ENCODE peak calls at places on chromosomes 7 and 10, in nine cellular contexts. One of them, this sample, is unnamed.

GRCh38 chr7:56199639-56200038 is 83.4 kb upstream of the NUPR2 start:
- DNase-seq in hepatocyte: no peak
- DNase-seq in fibroblast of the aortic adventitia: peak
- DNase-seq in HL-60: no peak
- DNase-seq in PC-3: no peak
- DNase-seq in gastrocnemius medialis: no peak
- DNase-seq in cardiac muscle cell: no peak
- DNase-seq in OCI-LY7: no peak
- DNase-seq in AG04450: no peak
- DNase-seq in this sample: no peak

GRCh38 chr10:105793071-105793470 is 1152.0 kb downstream of the SORCS3 start:
- DNase-seq in AG04450: no peak
- DNase-seq in PC-3: peak
- DNase-seq in fibroblast of the aortic adventitia: no peak
- DNase-seq in HL-60: no peak
- DNase-seq in cardiac muscle cell: no peak
- DNase-seq in OCI-LY7: no peak
- DNase-seq in hepatocyte: no peak
- DNase-seq in gastrocnemius medialis: no peak
- DNase-seq in this sample: no peak

GRCh38 chr7:53656881-53657280 is 621.4 kb downstream of the POM121L12 start:
- DNase-seq in AG04450: no peak
- DNase-seq in HL-60: no peak
- DNase-seq in PC-3: peak
- DNase-seq in gastrocnemius medialis: no peak
- DNase-seq in cardiac muscle cell: peak
- DNase-seq in OCI-LY7: no peak
- DNase-seq in hepatocyte: no peak
- DNase-seq in fibroblast of the aortic adventitia: no peak
- DNase-seq in this sample: no peak

GRCh38 chr10:116597543-116597942 is 6.8 kb downstream of the PNLIPRP1 start:
- DNase-seq in fibroblast of the aortic adventitia: no peak
- DNase-seq in cardiac muscle cell: no peak
- DNase-seq in hepatocyte: no peak
- DNase-seq in HL-60: no peak
- DNase-seq in PC-3: no peak
- DNase-seq in OCI-LY7: no peak
- DNase-seq in gastrocnemius medialis: no peak
- DNase-seq in AG04450: no peak
- DNase-seq in this sample: no peak

GRCh38 chr10:102113261-102113955 is 6.8 kb downstream of the LDB1 start:
- DNase-seq in gastrocnemius medialis: no peak
- DNase-seq in AG04450: no peak
- DNase-seq in PC-3: no peak
- DNase-seq in HL-60: no peak
- DNase-seq in OCI-LY7: no peak
- DNase-seq in hepatocyte: no peak
- DNase-seq in cardiac muscle cell: no peak
- DNase-seq in fibroblast of the aortic adventitia: no peak
- DNase-seq in this sample: no peak

GRCh38 chr10:27537812-27538211 is 33.7 kb downstream of the RAB18 start:
- DNase-seq in HL-60: no peak
- DNase-seq in OCI-LY7: no peak
- DNase-seq in gastrocnemius medialis: no peak
- DNase-seq in cardiac muscle cell: no peak
- DNase-seq in fibroblast of the aortic adventitia: no peak
- DNase-seq in hepatocyte: no peak
- DNase-seq in AG04450: no peak
- DNase-seq in PC-3: no peak
- DNase-seq in this sample: no peak

GRCh38 chr7:55145606-55146005 is 126.8 kb downstream of the EGFR start:
- DNase-seq in PC-3: no peak
- DNase-seq in cardiac muscle cell: no peak
- DNase-seq in HL-60: no peak
- DNase-seq in hepatocyte: no peak
- DNase-seq in AG04450: no peak
- DNase-seq in fibroblast of the aortic adventitia: no peak
- DNase-seq in gastrocnemius medialis: no peak
- DNase-seq in OCI-LY7: no peak
- DNase-seq in this sample: no peak

GRCh38 chr7:31315758-31316157 is 24.8 kb downstream of the NEUROD6 start:
- DNase-seq in hepatocyte: no peak
- DNase-seq in gastrocnemius medialis: no peak
- DNase-seq in HL-60: no peak
- DNase-seq in fibroblast of the aortic adventitia: no peak
- DNase-seq in cardiac muscle cell: no peak
- DNase-seq in OCI-LY7: no peak
- DNase-seq in PC-3: no peak
- DNase-seq in AG04450: no peak
- DNase-seq in this sample: no peak

GRCh38 chr10:124734311-124735166 is 9.6 kb downstream of the FAM53B start:
- DNase-seq in fibroblast of the aortic adventitia: no peak
- DNase-seq in cardiac muscle cell: no peak
- DNase-seq in hepatocyte: peak
- DNase-seq in PC-3: no peak
- DNase-seq in HL-60: no peak
- DNase-seq in gastrocnemius medialis: no peak
- DNase-seq in OCI-LY7: no peak
- DNase-seq in AG04450: no peak
- DNase-seq in this sample: no peak

GRCh38 chr10:46106410-46107255 is 60.6 kb upstream of the MSMB start:
- DNase-seq in hepatocyte: peak
- DNase-seq in PC-3: peak
- DNase-seq in cardiac muscle cell: peak
- DNase-seq in OCI-LY7: no peak
- DNase-seq in gastrocnemius medialis: no peak
- DNase-seq in AG04450: no peak
- DNase-seq in HL-60: peak
- DNase-seq in fibroblast of the aortic adventitia: peak
- DNase-seq in this sample: peak

GRCh38 chr10:7399533-7399932 is 11.3 kb downstream of the SFMBT2 start:
- DNase-seq in gastrocnemius medialis: no peak
- DNase-seq in HL-60: no peak
- DNase-seq in fibroblast of the aortic adventitia: no peak
- DNase-seq in AG04450: no peak
- DNase-seq in cardiac muscle cell: no peak
- DNase-seq in PC-3: no peak
- DNase-seq in hepatocyte: no peak
- DNase-seq in OCI-LY7: no peak
- DNase-seq in this sample: no peak

DNA sequence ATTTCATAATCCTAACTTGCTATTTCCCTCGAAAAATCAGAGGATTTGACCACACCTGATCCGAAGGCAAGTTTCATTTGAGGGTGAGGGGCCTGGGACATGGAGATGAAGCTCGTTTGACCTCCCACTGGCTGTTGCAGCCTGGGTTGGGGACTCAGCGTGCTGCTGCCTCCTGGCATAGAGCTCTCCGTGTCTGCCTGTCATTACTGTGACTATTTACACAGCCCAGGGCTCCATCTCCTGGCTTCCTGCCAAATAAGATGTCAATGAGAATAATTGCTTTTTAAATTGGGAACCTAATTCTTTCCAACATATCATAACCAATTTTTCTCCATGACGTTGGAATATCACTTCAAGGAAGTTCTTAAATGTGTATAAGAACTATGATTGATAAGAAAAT is 139.3 kb upstream of the COBL start:
- DNase-seq in gastrocnemius medialis: no peak
- DNase-seq in hepatocyte: no peak
- DNase-seq in fibroblast of the aortic adventitia: no peak
- DNase-seq in AG04450: no peak
- DNase-seq in cardiac muscle cell: peak
- DNase-seq in OCI-LY7: no peak
- DNase-seq in PC-3: no peak
- DNase-seq in HL-60: no peak
- DNase-seq in this sample: no peak
- TF ChIP-seq CTCF in gastrocnemius medialis: no peak
- TF ChIP-seq CTCF in hepatocyte: no peak
- TF ChIP-seq CTCF in fibroblast of the aortic adventitia: no peak
- TF ChIP-seq CTCF in AG04450: no peak
- TF ChIP-seq CTCF in cardiac muscle cell: no peak
- TF ChIP-seq CTCF in OCI-LY7: no peak
- TF ChIP-seq CTCF in PC-3: no peak
- TF ChIP-seq CTCF in HL-60: no peak
- TF ChIP-seq CTCF in this sample: no peak

GRCh38 chr7:15317215-15317614 is 244.6 kb downstream of the AGMO start:
- DNase-seq in AG04450: no peak
- DNase-seq in cardiac muscle cell: no peak
- DNase-seq in OCI-LY7: no peak
- DNase-seq in PC-3: no peak
- DNase-seq in HL-60: no peak
- DNase-seq in hepatocyte: no peak
- DNase-seq in fibroblast of the aortic adventitia: no peak
- DNase-seq in gastrocnemius medialis: no peak
- DNase-seq in this sample: no peak

GRCh38 chr7:15313361-15313760 is 248.5 kb downstream of the AGMO start:
- DNase-seq in hepatocyte: no peak
- DNase-seq in AG04450: no peak
- DNase-seq in cardiac muscle cell: no peak
- DNase-seq in OCI-LY7: no peak
- DNase-seq in HL-60: no peak
- DNase-seq in gastrocnemius medialis: no peak
- DNase-seq in PC-3: no peak
- DNase-seq in fibroblast of the aortic adventitia: peak
- DNase-seq in this sample: no peak

GRCh38 chr7:15309891-15310290 is 251.9 kb downstream of the AGMO start:
- DNase-seq in OCI-LY7: no peak
- DNase-seq in HL-60: no peak
- DNase-seq in PC-3: peak
- DNase-seq in AG04450: no peak
- DNase-seq in gastrocnemius medialis: no peak
- DNase-seq in cardiac muscle cell: no peak
- DNase-seq in fibroblast of the aortic adventitia: peak
- DNase-seq in hepatocyte: no peak
- DNase-seq in this sample: no peak

GRCh38 chr7:15314922-15315321 is 246.9 kb downstream of the AGMO start:
- DNase-seq in AG04450: no peak
- DNase-seq in HL-60: no peak
- DNase-seq in fibroblast of the aortic adventitia: no peak
- DNase-seq in OCI-LY7: no peak
- DNase-seq in PC-3: no peak
- DNase-seq in cardiac muscle cell: no peak
- DNase-seq in gastrocnemius medialis: no peak
- DNase-seq in hepatocyte: no peak
- DNase-seq in this sample: no peak

GRCh38 chr7:15315678-15316077 is 246.1 kb downstream of the AGMO start:
- DNase-seq in fibroblast of the aortic adventitia: no peak
- DNase-seq in HL-60: no peak
- DNase-seq in AG04450: no peak
- DNase-seq in hepatocyte: no peak
- DNase-seq in cardiac muscle cell: no peak
- DNase-seq in PC-3: no peak
- DNase-seq in OCI-LY7: no peak
- DNase-seq in gastrocnemius medialis: no peak
- DNase-seq in this sample: no peak
- H3K4me3 ChIP-seq in fibroblast of the aortic adventitia: no peak
- H3K4me3 ChIP-seq in HL-60: no peak
- H3K4me3 ChIP-seq in AG04450: no peak
- H3K4me3 ChIP-seq in hepatocyte: no peak
- H3K4me3 ChIP-seq in cardiac muscle cell: no peak
- H3K4me3 ChIP-seq in PC-3: no peak
- H3K4me3 ChIP-seq in OCI-LY7: no peak
- H3K4me3 ChIP-seq in gastrocnemius medialis: no peak
- H3K4me3 ChIP-seq in this sample: no peak

DNA sequence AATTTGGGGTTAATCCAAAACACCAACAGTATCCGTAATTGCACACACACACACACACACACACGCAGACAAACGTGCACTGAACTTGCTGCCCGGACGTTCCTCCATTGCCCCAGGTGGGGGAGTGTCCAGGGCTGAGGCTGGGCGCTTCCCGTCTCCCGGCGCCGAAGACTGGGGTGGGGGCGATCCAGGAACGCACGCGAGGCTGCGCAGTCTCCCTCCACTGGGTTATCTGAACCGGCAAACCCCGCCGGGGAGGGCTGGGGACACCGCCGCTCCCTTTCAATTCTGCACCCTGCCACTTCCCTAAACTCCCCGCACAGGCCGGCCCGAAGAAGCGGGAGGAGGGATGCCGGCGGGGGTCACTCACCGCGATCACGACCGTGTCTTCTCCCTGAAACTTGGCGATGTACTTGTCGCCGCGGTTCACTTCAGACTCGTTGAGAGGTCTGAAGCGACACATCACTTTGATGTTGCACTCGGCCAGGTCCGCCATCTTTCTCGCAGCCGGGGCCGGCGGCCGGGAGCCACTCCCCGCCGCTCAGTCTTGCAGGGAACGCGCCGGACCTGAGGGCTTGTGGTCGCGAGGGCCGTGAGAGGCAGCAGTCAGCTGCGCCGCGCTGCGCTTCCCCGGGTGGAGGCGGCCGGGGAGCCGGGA is 618 bp downstream of the KIF5B start:
- DNase-seq in hepatocyte: peak
- DNase-seq in HL-60: peak
- DNase-seq in OCI-LY7: peak
- DNase-seq in AG04450: no peak
- DNase-seq in fibroblast of the aortic adventitia: peak
- DNase-seq in PC-3: peak
- DNase-seq in cardiac muscle cell: peak
- DNase-seq in gastrocnemius medialis: peak
- DNase-seq in this sample: peak
- TF ChIP-seq CTCF in hepatocyte: no peak
- TF ChIP-seq CTCF in HL-60: no peak
- TF ChIP-seq CTCF in OCI-LY7: peak
- TF ChIP-seq CTCF in AG04450: peak
- TF ChIP-seq CTCF in fibroblast of the aortic adventitia: peak
- TF ChIP-seq CTCF in PC-3: no peak
- TF ChIP-seq CTCF in cardiac muscle cell: peak
- TF ChIP-seq CTCF in gastrocnemius medialis: no peak
- TF ChIP-seq CTCF in this sample: peak

DNA sequence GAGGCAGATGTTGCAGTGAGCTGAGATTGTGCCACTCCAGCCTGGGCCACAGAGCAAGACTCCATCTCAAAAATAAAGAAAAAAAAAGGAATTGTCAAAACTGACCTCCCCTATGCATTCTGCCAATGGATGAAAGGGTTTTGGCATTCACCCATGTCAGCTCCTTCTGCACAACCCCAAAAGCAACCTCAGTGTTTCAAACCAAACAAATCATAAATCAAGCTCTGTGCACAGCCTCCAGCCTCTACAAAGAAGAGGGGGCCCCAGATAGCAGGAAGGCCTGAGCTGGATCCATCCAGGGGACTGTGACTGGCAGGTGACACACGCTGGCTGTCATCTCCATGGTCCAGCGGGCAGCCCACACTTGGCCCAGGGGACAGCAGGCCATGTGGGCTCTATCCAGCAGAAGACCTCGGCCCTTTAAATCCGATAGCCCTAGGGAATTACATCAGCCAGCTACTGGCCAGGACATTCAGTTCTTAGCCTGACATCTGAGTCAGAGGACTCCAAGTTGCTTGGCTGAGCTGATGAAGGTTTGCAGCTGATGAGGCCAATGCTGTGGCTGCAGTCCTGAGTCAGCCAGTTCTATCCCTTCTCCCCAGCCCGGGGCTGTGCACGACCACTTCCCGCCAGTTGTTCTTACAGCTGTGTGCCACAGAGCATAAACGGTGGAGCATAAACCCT is 52.0 kb upstream of the FIGNL1 start:
- DNase-seq in cardiac muscle cell: no peak
- DNase-seq in AG04450: peak
- DNase-seq in PC-3: peak
- DNase-seq in fibroblast of the aortic adventitia: peak
- DNase-seq in gastrocnemius medialis: peak
- DNase-seq in HL-60: no peak
- DNase-seq in hepatocyte: peak
- DNase-seq in OCI-LY7: no peak
- DNase-seq in this sample: peak
- H3K4me3 ChIP-seq in cardiac muscle cell: no peak
- H3K4me3 ChIP-seq in AG04450: no peak
- H3K4me3 ChIP-seq in PC-3: no peak
- H3K4me3 ChIP-seq in fibroblast of the aortic adventitia: no peak
- H3K4me3 ChIP-seq in gastrocnemius medialis: no peak
- H3K4me3 ChIP-seq in HL-60: no peak
- H3K4me3 ChIP-seq in hepatocyte: no peak
- H3K4me3 ChIP-seq in OCI-LY7: no peak
- H3K4me3 ChIP-seq in this sample: peak